ENCODE peak calls at places on chromosomes 3 and 15, in eight cellular contexts. H is stimulated activated CD4-positive, alpha-beta T cell treated with anti-CD3 and anti-CD28 coated beads, TNF-alpha, amount 100 ng/mL, for 4 hours; I is AG08396; Q is anterior cingulate cortex; D is hippocampal formation; E is NCI-H1092; O is adrenal gland; N is activated naive CD8-positive, alpha-beta T cell treated with anti-CD3 and anti-CD28 coated beads for 36 hours. A is an unnamed sample.

GRCh38 chr15:64651573-64652260 is 123.7 kb downstream of the RBPMS2 start:
- DNase-seq in H (peak; percentile 20), I (no peak), Q (no peak), D (no peak), E (peak; percentile 2), O (no peak), N (peak; percentile 33), A (no peak)

GRCh38 chr15:76991741-76992645 is 2.9 kb upstream of the PSTPIP1 start:
- DNase-seq in H (no peak), I (no peak), Q (no peak), D (peak; percentile 20), E (no peak), O (no peak), N (no peak), A (no peak)

GRCh38 chr15:75153084-75153483 is 48.6 kb upstream of the C15orf39 start:
- DNase-seq in H (no peak), I (peak; percentile 52), Q (no peak), D (no peak), E (no peak), O (peak; percentile 40), N (peak; percentile 24), A (no peak)

GRCh38 chr3:171055336-171056178 is 29.0 kb upstream of the SLC2A2 start:
- DNase-seq in H (no peak), I (peak; percentile 22), Q (no peak), D (no peak), E (no peak), O (no peak), N (no peak), A (no peak)

GRCh38 chr15:35936284-35936683 is 390.3 kb upstream of the DPH6 start:
- DNase-seq in H (no peak), I (no peak), Q (no peak), D (no peak), E (no peak), O (no peak), N (no peak), A (no peak)

GRCh38 chr15:74174216-74174965 is 881 bp downstream of the ISLR start:
- DNase-seq in H (no peak), I (no peak), Q (no peak), D (no peak), E (no peak), O (no peak), N (no peak), A (no peak)

GRCh38 chr15:79474252-79474651 is 42.1 kb downstream of the MINAR1 start:
- DNase-seq in H (no peak), I (no peak), Q (no peak), D (no peak), E (no peak), O (no peak), N (no peak), A (no peak)

GRCh38 chr3:161474691-161475090 is 21.9 kb upstream of the OTOL1 start:
- DNase-seq in H (no peak), I (no peak), Q (no peak), D (no peak), E (no peak), O (no peak), N (no peak), A (no peak)

GRCh38 chr3:194424953-194425352 is 25.9 kb upstream of the GP5 start:
- DNase-seq in H (no peak), I (no peak), Q (no peak), D (no peak), E (no peak), O (no peak), N (no peak), A (no peak)

GRCh38 chr15:96766387-96766786 is 435.9 kb downstream of the NR2F2 start:
- DNase-seq in H (no peak), I (no peak), Q (no peak), D (no peak), E (no peak), O (no peak), N (no peak), A (no peak)

GRCh38 chr3:134367869-134368750 is 6.1 kb downstream of the AMOTL2 start:
- DNase-seq in H (no peak), I (no peak), Q (no peak), D (no peak), E (no peak), O (no peak), N (no peak), A (no peak)

GRCh38 chr15:67189326-67190051 is 65.0 kb downstream of the AAGAB start:
- DNase-seq in H (no peak), I (peak; percentile 3), Q (no peak), D (no peak), E (no peak), O (no peak), N (no peak), A (no peak)

GRCh38 chr3:100256724-100257123 is 4.1 kb upstream of the TBC1D23 start:
- DNase-seq in H (no peak), I (no peak), Q (no peak), D (no peak), E (no peak), O (no peak), N (no peak), A (no peak)

GRCh38 chr3:48130321-48130881 is 57.8 kb downstream of the CDC25A start:
- DNase-seq in H (no peak), I (peak; percentile 59), Q (no peak), D (peak; percentile 5), E (no peak), O (peak; percentile 78), N (no peak), A (no peak)

GRCh38 chr3:170751894-170752283 is 118.1 kb downstream of the RPL22L1 start:
- DNase-seq in H (no peak), I (no peak), Q (no peak), D (no peak), E (no peak), O (no peak), N (no peak), A (no peak)

GRCh38 chr15:65154720-65155119 is 21.1 kb upstream of the PDCD7 start:
- DNase-seq in H (no peak), I (no peak), Q (no peak), D (no peak), E (no peak), O (no peak), N (no peak), A (no peak)

GRCh38 chr15:39783244-39783820 is 691 bp upstream of the FSIP1 start:
- DNase-seq in H (no peak), I (no peak), Q (no peak), D (no peak), E (no peak), O (no peak), N (no peak), A (no peak)

GRCh38 chr3:46027736-46028397 is 584 bp upstream of the XCR1 start:
- DNase-seq in H (no peak), I (no peak), Q (no peak), D (no peak), E (no peak), O (no peak), N (no peak), A (no peak)

GRCh38 chr15:100764778-100765457 is 114.7 kb upstream of the ALDH1A3 start:
- DNase-seq in H (no peak), I (peak; percentile 67), Q (no peak), D (no peak), E (no peak), O (no peak), N (no peak), A (no peak)